ENCODE peak calls at places on chromosomes 12 and 14, in ten cellular contexts. R, J, P, F, K, T, Z, M, E and W are unnamed samples.

GRCh38 chr12:12606793-12607589 is 4.7 kb upstream of the CREBL2 start:
- DNase-seq in F (no peak), P (no peak), Z (no peak), K (no peak), E (peak; percentile 44), R (no peak), M (no peak), T (peak; percentile 89), J (peak; percentile 92), W (peak; percentile 56)

GRCh38 chr12:50999139-50999538 is 27.0 kb downstream of the SLC11A2 start:
- DNase-seq in T (no peak), Z (no peak), R (no peak), K (no peak), J (peak; percentile 9), M (no peak), F (no peak), E (no peak), P (no peak), W (no peak)

GRCh38 chr14:64092940-64093339 is 201.2 kb downstream of the ESR2 start:
- DNase-seq in R (no peak), M (no peak), Z (no peak), K (no peak), T (no peak), E (no peak), J (no peak), P (no peak), F (no peak), W (no peak)

GRCh38 chr14:69715725-69716482 is 51.0 kb upstream of the SRSF5 start:
- DNase-seq in Z (no peak), R (peak; percentile 73), F (no peak), E (peak; percentile 81), P (no peak), J (peak; percentile 80), M (no peak), K (peak; percentile 91), T (peak; percentile 93), W (peak; percentile 77)

GRCh38 chr12:109544955-109545531 is 28.3 kb downstream of the MMAB start:
- DNase-seq in Z (no peak), E (peak; percentile 81), P (no peak), M (no peak), F (no peak), R (no peak), T (peak; percentile 11), J (peak; percentile 31), K (no peak), W (peak; percentile 66)

GRCh38 chr14:101252443-101253214 is 308.7 kb upstream of the DIO3 start:
- DNase-seq in R (no peak), F (no peak), J (no peak), Z (no peak), K (no peak), M (no peak), T (no peak), P (no peak), E (no peak), W (no peak)

GRCh38 chr12:15937902-15938301 is 26.8 kb downstream of the DERA start:
- DNase-seq in F (no peak), R (no peak), K (no peak), P (no peak), M (no peak), T (no peak), E (no peak), Z (no peak), J (no peak), W (no peak)

GRCh38 chr14:70515796-70516195 is 19.0 kb downstream of the ADAM20 start:
- DNase-seq in K (no peak), T (peak; percentile 52), M (no peak), E (no peak), J (peak; percentile 2), R (no peak), P (no peak), Z (no peak), F (no peak), W (peak; percentile 20)

GRCh38 chr12:33432992-33433391 is 6.6 kb downstream of the SYT10 start:
- DNase-seq in J (no peak), R (no peak), P (no peak), T (no peak), Z (no peak), E (no peak), K (no peak), M (no peak), F (no peak), W (no peak)

DNA sequence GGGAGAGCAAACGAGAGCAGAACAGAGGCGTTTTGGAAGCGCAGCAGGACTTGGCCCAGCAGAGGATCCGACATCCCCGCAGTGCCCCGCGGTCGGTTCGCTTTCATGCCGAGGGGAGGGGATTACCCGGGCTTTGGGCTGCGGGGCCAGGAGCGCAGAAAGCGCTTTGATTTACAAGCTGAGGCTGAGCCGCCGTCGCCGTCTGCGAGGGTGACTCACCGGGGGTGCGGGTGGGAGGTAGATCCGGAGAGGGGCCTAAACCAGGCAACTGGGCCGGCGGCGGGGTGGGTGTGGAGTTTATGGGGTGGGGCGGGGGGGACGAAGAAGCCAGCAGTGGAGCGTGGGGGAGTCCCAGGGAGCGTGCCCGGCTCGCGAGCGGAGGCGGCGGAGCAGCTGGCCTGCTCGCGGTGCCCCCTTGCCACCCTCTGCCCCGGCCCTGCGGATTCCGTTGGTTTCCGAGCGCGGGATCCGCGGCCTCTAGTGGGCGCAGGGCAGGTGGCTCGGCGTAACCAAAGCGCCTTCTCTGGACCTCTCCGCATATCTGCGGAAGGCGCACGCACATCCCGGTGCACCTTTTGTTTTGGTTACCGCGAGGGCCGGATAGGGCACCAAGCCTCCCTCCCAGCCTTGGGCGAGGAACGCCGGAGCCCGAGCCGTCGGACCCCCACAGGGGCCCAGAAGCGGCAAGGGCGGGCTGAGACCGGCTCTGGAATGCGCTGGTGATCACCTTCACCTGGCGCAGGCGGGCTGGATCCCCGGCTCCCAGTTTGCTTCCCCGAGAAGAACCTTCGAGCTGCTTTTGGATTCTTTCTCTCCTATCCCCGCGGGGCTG is 2.6 kb downstream of the SIX4 start:
- DNase-seq in K (no peak), Z (peak; percentile 71), M (peak; percentile 37), T (peak; percentile 64), E (peak; percentile 91), J (peak; percentile 81), P (peak; percentile 18), F (peak; percentile 44), R (peak; percentile 44), W (peak; percentile 68)
- TF ChIP-seq CTCF in K (no peak), Z (peak; percentile 52), M (peak; percentile 64), T (peak; percentile 62), E (peak; percentile 44), J (peak; percentile 26), P (no peak), F (no peak), R (no peak), W (no peak)

DNA sequence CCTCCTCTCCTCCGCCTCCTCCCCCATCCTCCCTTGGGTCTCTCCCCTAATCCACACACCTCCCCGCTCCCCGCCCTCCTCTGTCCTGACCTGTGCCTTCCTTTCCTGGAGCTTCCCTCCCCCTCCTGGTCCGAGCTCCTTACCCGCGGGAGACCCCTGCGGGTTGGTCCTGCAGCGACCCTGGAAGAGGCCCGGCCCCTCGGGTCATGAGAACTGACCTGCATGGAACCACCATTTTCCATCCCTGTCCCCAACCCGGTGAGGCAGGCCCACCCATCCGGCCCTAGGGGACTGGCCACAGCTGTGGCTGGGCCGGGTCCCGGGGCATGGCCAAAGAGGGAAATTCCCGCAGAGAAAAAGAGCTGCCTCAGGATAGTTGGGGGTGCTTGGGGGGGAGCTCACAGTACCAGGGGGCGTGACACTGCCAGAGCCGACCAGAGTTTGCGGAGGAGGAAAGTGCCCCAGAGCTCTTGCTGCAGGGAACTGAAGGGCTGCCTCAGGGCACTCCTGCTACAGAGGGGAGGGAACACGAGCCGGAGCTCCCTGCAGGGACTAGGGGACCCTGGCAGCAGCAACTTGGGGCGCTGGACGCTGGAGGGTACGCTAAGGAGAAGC is 613 bp downstream of the ARHGEF40 start:
- DNase-seq in J (peak; percentile 43), P (no peak), Z (peak; percentile 81), K (peak; percentile 48), M (peak; percentile 56), F (peak; percentile 79), R (no peak), E (peak; percentile 73), T (no peak), W (peak; percentile 66)
- TF ChIP-seq CTCF in J (no peak), P (no peak), Z (peak; percentile 26), K (no peak), M (peak; percentile 34), F (no peak), R (no peak), E (no peak), T (no peak), W (no peak)

GRCh38 chr12:4908694-4909396 is 860 bp upstream of the KCNA1 start:
- DNase-seq in R (no peak), F (no peak), K (no peak), J (peak; percentile 36), T (no peak), M (peak; percentile 57), Z (peak; percentile 99), E (peak; percentile 11), P (no peak), W (peak; percentile 44)

GRCh38 chr12:4910502-4911315 is 1.0 kb downstream of the KCNA1 start:
- DNase-seq in E (peak; percentile 23), P (no peak), M (peak; percentile 31), R (no peak), T (no peak), Z (peak; percentile 41), J (no peak), F (no peak), K (no peak), W (no peak)

GRCh38 chr12:4909734-4910501 is at the start of gene KCNA1:
- DNase-seq in Z (peak; percentile 63), M (peak; percentile 44), J (peak; percentile 38), F (peak; percentile 26), T (peak; percentile 8), R (no peak), P (no peak), E (peak; percentile 41), K (no peak), W (peak; percentile 12)

GRCh38 chr12:4911316-4911994 is 1.8 kb downstream of the KCNA1 start:
- DNase-seq in F (peak; percentile 31), Z (peak; percentile 57), T (no peak), J (no peak), P (no peak), K (no peak), E (no peak), R (no peak), M (no peak), W (no peak)

GRCh38 chr12:4909397-4909733 is 340 bp upstream of the KCNA1 start:
- DNase-seq in J (peak; percentile 6), E (peak; percentile 7), M (peak; percentile 30), F (no peak), T (no peak), Z (peak; percentile 54), R (no peak), K (no peak), P (no peak), W (no peak)
- TF ChIP-seq CTCF in J (no peak), E (no peak), M (no peak), F (no peak), T (no peak), Z (no peak), R (no peak), K (no peak), P (no peak), W (no peak)

DNA sequence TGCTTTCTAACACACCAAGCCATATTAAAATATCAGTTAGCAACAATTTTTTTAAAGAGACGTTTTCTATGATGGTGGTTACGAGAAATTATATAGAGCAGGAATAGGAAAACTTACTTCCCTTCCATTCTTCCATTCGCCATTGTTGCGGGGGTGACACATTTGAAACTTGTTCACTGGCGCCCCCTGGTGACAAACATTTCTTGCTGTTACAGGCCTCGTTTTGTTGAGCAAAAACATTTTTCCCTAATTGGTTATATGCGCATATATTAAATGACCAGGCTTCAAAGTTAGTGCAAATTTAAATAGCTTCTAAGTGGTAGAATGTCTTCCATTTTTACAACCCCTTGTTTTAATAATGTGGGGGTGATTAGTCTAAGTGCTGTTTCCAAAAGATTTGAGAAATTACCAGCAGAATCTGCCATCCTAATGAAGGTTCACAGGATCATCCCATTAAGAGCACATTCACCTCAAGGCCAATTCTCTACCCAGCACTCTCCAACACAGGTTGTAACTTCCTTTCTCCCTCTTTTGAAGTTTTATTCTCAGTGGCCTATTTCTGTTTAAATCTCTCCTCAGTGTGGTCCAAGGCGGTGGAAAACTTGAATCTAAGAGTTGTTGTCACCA is 1124.7 kb downstream of the FLRT2 start:
- DNase-seq in R (peak; percentile 80), P (peak; percentile 3), K (no peak), M (no peak), Z (peak; percentile 66), J (peak; percentile 3), F (peak; percentile 31), T (peak; percentile 22), E (peak; percentile 59), W (peak; percentile 57)
- TF ChIP-seq CTCF in R (no peak), P (no peak), K (no peak), M (peak; percentile 53), Z (peak; percentile 82), J (peak; percentile 1), F (no peak), T (peak; percentile 63), E (peak; percentile 32), W (peak; percentile 65)